ENCODE peak calls at places on chromosomes 16 and 17, in four cellular contexts. C is CD8-positive, alpha-beta memory T cell; W is SJCRH30; P is Panc1. R is an unnamed sample. For H3K27me3 and H3K4me1, the result is how much of the 10 kb centered on the place peaks cover.

GRCh38 chr17:42276359-42276608 is at the start of gene STAT5B:
- DNase-seq in W (peak), C (peak), P (no peak), R (peak)

GRCh38 chr17:29292071-29292991 is 1.6 kb downstream of the NUFIP2 start:
- DNase-seq in W (peak), P (no peak), C (peak), R (peak)

GRCh38 chr17:41415833-41416335 is 8.5 kb downstream of the KRT37 start:
- DNase-seq in C (no peak), W (no peak), P (no peak), R (no peak)

GRCh38 chr17:76697702-76698465 is 12.9 kb downstream of the MXRA7 start:
- DNase-seq in C (no peak), P (no peak), W (peak), R (peak)

GRCh38 chr17:1315891-1316403 is 36.5 kb downstream of the TRARG1 start:
- DNase-seq in C (no peak), W (no peak), P (no peak), R (no peak)

GRCh38 chr17:59830846-59831486 is 61.8 kb downstream of the TUBD1 start:
- DNase-seq in W (no peak), P (no peak), C (no peak), R (no peak)

GRCh38 chr16:17827313-17827712 is 356.6 kb upstream of the XYLT1 start:
- DNase-seq in W (no peak), P (no peak), C (no peak), R (no peak)

GRCh38 chr16:11499295-11500089 is 87.2 kb downstream of the LITAF start:
- DNase-seq in C (no peak), W (no peak), P (no peak), R (peak)

GRCh38 chr16:20611350-20611902 is 35.3 kb upstream of the ACSM2B start:
- DNase-seq in C (no peak), P (no peak), W (no peak), R (no peak)

GRCh38 chr17:6713130-6713917 is at the start of gene SLC13A5:
- DNase-seq in C (no peak), P (no peak), W (no peak), R (peak)

GRCh38 chr17:7176107-7176851 is 2.9 kb downstream of the ASGR1 start:
- DNase-seq in C (no peak), P (no peak), W (no peak), R (no peak)

GRCh38 chr17:9270921-9271320 is 249.6 kb downstream of the NTN1 start:
- DNase-seq in W (no peak), C (no peak), P (no peak), R (no peak)

GRCh38 chr17:73343739-73344454 is 32.1 kb upstream of the CDC42EP4 start:
- DNase-seq in W (peak), P (no peak), C (no peak), R (peak)

GRCh38 chr16:57689772-57690558 is 4.6 kb upstream of the DRC7 start:
- DNase-seq in C (peak), P (no peak), W (no peak), R (no peak)

GRCh38 chr16:86517652-86518258 is 7.4 kb downstream of the FOXF1 start:
- DNase-seq in W (peak), P (no peak), C (no peak), R (peak)

GRCh38 chr17:4450710-4451316 is 17.1 kb downstream of the SPNS3 start:
- DNase-seq in P (no peak), C (no peak), W (no peak), R (no peak)

GRCh38 chr16:7405166-7405565 is 72.5 kb downstream of the RBFOX1 start:
- DNase-seq in C (no peak), P (no peak), W (peak), R (no peak)

GRCh38 chr17:19269102-19269501 is 31.9 kb downstream of the EPN2 start:
- DNase-seq in W (no peak), C (no peak), P (no peak), R (no peak)

GRCh38 chr17:2684549-2684948 is 27.0 kb downstream of the CLUH start:
- DNase-seq in W (no peak), C (no peak), P (no peak), R (no peak)

GRCh38 chr17:77320046-77320445 is 179.3 kb downstream of the SEC14L1 start:
- DNase-seq in W (no peak), C (no peak), P (no peak), R (no peak)

GRCh38 chr17:1181769-1182137 is 2.0 kb upstream of the ABR start:
- DNase-seq in P (no peak), C (no peak), W (no peak), R (no peak)

GRCh38 chr17:36506249-36506826 is 19.9 kb downstream of the ZNHIT3 start:
- DNase-seq in W (no peak), P (no peak), C (no peak), R (no peak)

GRCh38 chr16:54801445-54801844 is 129.2 kb upstream of the IRX5 start:
- DNase-seq in W (no peak), C (no peak), P (no peak), R (no peak)

GRCh38 chr17:21089933-21090888 is 36.6 kb upstream of the DHRS7B start:
- DNase-seq in C (no peak), P (no peak), W (no peak), R (no peak)

GRCh38 chr17:50079334-50080095 is 15.6 kb upstream of the PDK2 start:
- DNase-seq in P (no peak), W (peak), C (no peak), R (peak)

GRCh38 chr17:81810476-81810875 is 6.5 kb downstream of the GCGR start:
- DNase-seq in P (no peak), W (no peak), C (no peak), R (no peak)
- H3K27me3 ChIP-seq in P (under half), W (half or more), C (under half), R (under half)

GRCh38 chr17:78349831-78350631 is 9.8 kb downstream of the SOCS3 start:
- DNase-seq in W (no peak), P (no peak), C (no peak), R (no peak)
- H3K4me1 ChIP-seq in W (under half), P (half or more), C (half or more), R (under half)

GRCh38 chr16:694187-694862 is 4.1 kb upstream of the WDR24 start:
- DNase-seq in W (no peak), C (no peak), P (no peak), R (no peak)
- H3K4me3 ChIP-seq in W (no peak), C (peak), P (no peak), R (no peak)

DNA sequence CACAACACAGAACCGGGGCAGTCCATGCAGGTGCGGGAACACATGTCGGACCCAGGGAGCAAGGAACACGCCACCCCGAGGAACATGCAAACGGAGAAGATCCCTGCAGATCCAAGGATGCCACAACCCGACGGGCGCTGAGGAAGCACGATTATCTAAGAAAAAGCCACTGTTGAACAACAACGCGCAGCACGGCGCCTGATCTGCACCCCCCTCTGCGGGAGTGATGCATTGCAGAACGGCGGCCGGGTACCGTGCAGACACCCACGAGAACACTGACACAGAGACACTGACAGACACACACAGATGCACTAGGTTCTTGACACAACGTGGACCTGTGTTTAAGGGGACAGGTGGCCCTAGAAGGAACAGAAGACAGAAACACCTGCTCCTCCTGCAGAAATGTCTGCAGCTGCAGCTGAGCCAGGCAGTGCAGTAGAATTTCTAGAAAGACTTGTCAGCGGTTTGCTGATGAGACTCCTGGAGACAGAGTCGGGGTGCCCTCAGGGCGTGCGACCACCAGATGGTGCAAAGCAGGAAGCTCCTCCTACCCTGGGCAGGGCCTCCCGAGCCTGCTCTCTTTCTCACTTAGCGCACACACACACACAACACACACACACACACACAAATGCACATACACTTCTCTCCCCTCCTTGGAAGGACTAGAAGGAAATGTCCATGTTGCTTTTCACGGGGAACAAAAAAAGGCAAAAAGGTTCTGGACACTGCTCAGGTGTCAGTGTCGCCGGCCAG is 7.5 kb downstream of the NPTX1 start:
- DNase-seq in P (no peak), W (no peak), C (no peak), R (no peak)
- H3K27me3 ChIP-seq in P (under half), W (half or more), C (under half), R (half or more)

DNA sequence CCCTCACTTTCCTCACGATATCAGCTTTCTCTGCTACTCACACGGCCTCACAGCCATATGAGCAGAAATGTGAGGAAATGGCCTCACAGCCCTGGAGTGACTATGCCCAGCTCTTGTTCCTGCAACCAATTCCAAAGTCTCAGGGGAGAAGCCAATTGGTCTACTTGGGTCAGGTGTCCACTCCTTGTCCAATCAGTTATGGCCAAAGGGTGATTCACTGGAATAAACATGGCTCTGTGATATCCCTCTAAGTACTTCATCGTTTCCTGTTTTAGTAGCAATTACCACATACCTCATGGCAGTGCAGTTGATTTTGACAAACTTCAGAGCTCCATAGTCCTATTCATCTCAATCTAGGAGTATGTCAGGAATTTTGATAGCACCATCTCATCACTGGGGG is 195.4 kb downstream of the KATNIP start:
- DNase-seq in P (no peak), C (no peak), W (no peak), R (no peak)
- H3K4me1 ChIP-seq in P (under half), C (under half), W (under half), R (under half)

DNA sequence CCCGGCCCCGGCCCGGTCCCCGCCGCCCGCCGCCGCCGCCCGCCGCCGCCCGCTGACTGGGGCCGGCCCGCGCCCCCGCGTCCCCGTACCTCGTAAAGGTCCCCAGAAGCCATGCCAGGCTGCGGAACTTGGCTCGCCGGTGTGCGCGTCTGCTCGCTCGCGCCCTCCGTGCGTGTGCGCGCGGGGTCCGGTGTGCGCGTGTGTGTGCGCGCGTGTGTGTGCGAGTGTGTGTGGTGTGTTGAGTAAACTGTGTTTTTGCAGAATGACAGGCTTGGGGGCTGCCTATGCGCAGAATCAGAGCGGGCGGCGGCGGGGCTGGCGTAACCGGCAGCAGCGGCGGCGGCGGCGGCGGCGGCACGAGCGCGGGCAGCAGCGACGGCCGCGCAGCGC is 342 bp downstream of the CDYL2 start:
- DNase-seq in W (no peak), P (no peak), C (peak), R (peak)
- H3K4me3 ChIP-seq in W (no peak), P (peak), C (no peak), R (peak)

GRCh38 chr16:30700971-30701370 is 2.0 kb downstream of the SRCAP start:
- DNase-seq in C (no peak), W (no peak), P (no peak), R (no peak)
- H3K27me3 ChIP-seq in C (under half), W (under half), P (under half), R (under half)

GRCh38 chr17:56597495-56597990 is 4.0 kb downstream of the NOG start:
- DNase-seq in W (peak), C (no peak), P (no peak), R (peak)
- H3K4me1 ChIP-seq in W (under half), C (under half), P (under half), R (under half)